ENCODE peak calls at places on chromosomes 4 and X, in eight cellular contexts. W is brain microvascular endothelial cell, I is AG04450, B is ovary, H is lung, R is tibial nerve, Q is choroid plexus epithelial cell, U is bronchial epithelial cell. C is an unnamed sample.

GRCh38 chr4:86895692-86896488 is 3.7 kb upstream of the C4orf36 start:
- DNase-seq in W (peak; percentile 61), I (no peak), B (no peak), H (no peak), R (no peak), Q (peak; percentile 85), U (peak; percentile 73), C (no peak)

GRCh38 chr4:124913237-124913636 is 200.7 kb upstream of the ANKRD50 start:
- DNase-seq in W (no peak), I (no peak), B (no peak), H (no peak), R (no peak), Q (no peak), U (no peak), C (no peak)

GRCh38 chrX:139691493-139691842 is 16.5 kb downstream of the MCF2 start:
- DNase-seq in W (no peak), I (no peak), B (peak; percentile 20), H (no peak), R (no peak), Q (peak; percentile 12), U (no peak), C (no peak)

GRCh38 chr4:149441338-149441737 is 374.3 kb downstream of the IQCM start:
- DNase-seq in W (peak; percentile 24), I (no peak), B (no peak), H (no peak), R (no peak), Q (peak; percentile 15), U (peak; percentile 61), C (peak; percentile 76)

GRCh38 chr4:169071781-169072180 is 61.7 kb upstream of the CBR4 start:
- DNase-seq in W (no peak), I (no peak), B (no peak), H (no peak), R (no peak), Q (no peak), U (no peak), C (no peak)

GRCh38 chr4:89152972-89153371 is 41.6 kb downstream of the TIGD2 start:
- DNase-seq in W (peak; percentile 51), I (no peak), B (no peak), H (no peak), R (no peak), Q (peak; percentile 85), U (peak; percentile 18), C (no peak)

GRCh38 chr4:110165382-110166285 is 32.8 kb downstream of the ELOVL6 start:
- DNase-seq in W (peak; percentile 88), I (no peak), B (no peak), H (no peak), R (no peak), Q (peak; percentile 82), U (peak; percentile 88), C (no peak)

GRCh38 chr4:105088110-105088879 is 58.4 kb upstream of the TET2 start:
- DNase-seq in W (peak; percentile 73), I (peak; percentile 94), B (no peak), H (no peak), R (no peak), Q (peak; percentile 68), U (peak; percentile 89), C (peak; percentile 97)

GRCh38 chrX:132957211-132958085 is 981 bp downstream of the HS6ST2 start:
- DNase-seq in W (no peak), I (no peak), B (peak; percentile 58), H (no peak), R (no peak), Q (no peak), U (peak; percentile 27), C (no peak)

GRCh38 chr4:93828332-93828829 is at the start of gene ATOH1:
- DNase-seq in W (no peak), I (no peak), B (peak; percentile 20), H (no peak), R (no peak), Q (peak; percentile 4), U (peak; percentile 44), C (no peak)

GRCh38 chrX:43552166-43552565 is 103.9 kb upstream of the MAOA start:
- DNase-seq in W (no peak), I (no peak), B (no peak), H (no peak), R (no peak), Q (no peak), U (peak; percentile 84), C (no peak)

GRCh38 chrX:150239946-150240642 is 123.0 kb upstream of the MAMLD1 start:
- DNase-seq in W (no peak), I (no peak), B (no peak), H (peak; percentile 17), R (no peak), Q (no peak), U (no peak), C (no peak)

GRCh38 chr4:116585240-116585639 is 500.1 kb downstream of the TRAM1L1 start:
- DNase-seq in W (no peak), I (no peak), B (no peak), H (no peak), R (no peak), Q (no peak), U (no peak), C (no peak)

GRCh38 chr4:6764976-6765620 is 17.4 kb upstream of the KIAA0232 start:
- DNase-seq in W (no peak), I (no peak), B (no peak), H (no peak), R (no peak), Q (no peak), U (no peak), C (no peak)

GRCh38 chrX:124018031-124018430 is 56.5 kb downstream of the STAG2 start:
- DNase-seq in W (no peak), I (no peak), B (no peak), H (no peak), R (no peak), Q (peak; percentile 12), U (no peak), C (no peak)

GRCh38 chr4:21113496-21114213 is 413.4 kb downstream of the PACRGL start:
- DNase-seq in W (no peak), I (no peak), B (no peak), H (no peak), R (no peak), Q (peak; percentile 11), U (no peak), C (peak; percentile 73)

GRCh38 chr4:7024336-7024890 is 18.8 kb upstream of the TADA2B start:
- DNase-seq in W (no peak), I (no peak), B (no peak), H (no peak), R (no peak), Q (no peak), U (no peak), C (no peak)

GRCh38 chr4:10185518-10186227 is 69.1 kb upstream of the WDR1 start:
- DNase-seq in W (peak; percentile 33), I (no peak), B (no peak), H (no peak), R (no peak), Q (no peak), U (no peak), C (no peak)

GRCh38 chrX:17005712-17006372 is 59.4 kb downstream of the REPS2 start:
- DNase-seq in W (no peak), I (no peak), B (no peak), H (no peak), R (no peak), Q (peak; percentile 23), U (peak; percentile 22), C (no peak)

GRCh38 chrX:115147220-115147619 is 42.0 kb upstream of the RBMXL3 start:
- DNase-seq in W (no peak), I (no peak), B (no peak), H (no peak), R (no peak), Q (peak; percentile 36), U (peak; percentile 39), C (peak; percentile 2)

GRCh38 chr4:1232661-1233621 is 16.0 kb downstream of the CTBP1 start:
- DNase-seq in W (peak; percentile 80), I (no peak), B (no peak), H (no peak), R (no peak), Q (peak; percentile 89), U (no peak), C (peak; percentile 76)

GRCh38 chrX:148538582-148538981 is 38.2 kb downstream of the AFF2 start:
- DNase-seq in W (no peak), I (no peak), B (no peak), H (no peak), R (no peak), Q (no peak), U (no peak), C (no peak)

GRCh38 chrX:148540114-148540513 is 39.7 kb downstream of the AFF2 start:
- DNase-seq in W (no peak), I (no peak), B (no peak), H (no peak), R (no peak), Q (no peak), U (no peak), C (no peak)

GRCh38 chrX:148537556-148538182 is 37.3 kb downstream of the AFF2 start:
- DNase-seq in W (no peak), I (no peak), B (no peak), H (no peak), R (no peak), Q (no peak), U (no peak), C (no peak)

GRCh38 chrX:148541461-148541983 is 41.1 kb downstream of the AFF2 start:
- DNase-seq in W (no peak), I (no peak), B (no peak), H (no peak), R (no peak), Q (no peak), U (no peak), C (no peak)

GRCh38 chrX:148542481-148543255 is 42.3 kb downstream of the AFF2 start:
- DNase-seq in W (no peak), I (no peak), B (no peak), H (no peak), R (no peak), Q (no peak), U (no peak), C (no peak)
- TF ChIP-seq CTCF in W (no peak), I (no peak), B (no peak), H (no peak), R (no peak), Q (no peak), U (no peak), C (no peak)

GRCh38 chr4:41611881-41612871 is 74.2 kb downstream of the LIMCH1 start:
- DNase-seq in W (no peak), I (no peak), B (peak; percentile 32), H (peak; percentile 37), R (peak; percentile 41), Q (peak; percentile 42), U (peak; percentile 82), C (peak; percentile 81)
- H3K4me3 ChIP-seq in W (no peak overlapping the region), I (no peak overlapping the region), B (no peak overlapping the region), H (no peak overlapping the region), R (peak overlapping the region; percentile 17), Q (no peak overlapping the region), U (no peak overlapping the region), C (peak overlapping the region; percentile 50)

GRCh38 chr4:132557660-132558059 is 591.4 kb upstream of the PCDH10 start:
- DNase-seq in W (no peak), I (no peak), B (no peak), H (no peak), R (no peak), Q (peak; percentile 18), U (peak; percentile 2), C (no peak)
- TF ChIP-seq CTCF in W (peak; percentile 47), I (peak; percentile 19), B (no peak), H (no peak), R (no peak), Q (peak; percentile 39), U (no peak), C (peak; percentile 42)

DNA sequence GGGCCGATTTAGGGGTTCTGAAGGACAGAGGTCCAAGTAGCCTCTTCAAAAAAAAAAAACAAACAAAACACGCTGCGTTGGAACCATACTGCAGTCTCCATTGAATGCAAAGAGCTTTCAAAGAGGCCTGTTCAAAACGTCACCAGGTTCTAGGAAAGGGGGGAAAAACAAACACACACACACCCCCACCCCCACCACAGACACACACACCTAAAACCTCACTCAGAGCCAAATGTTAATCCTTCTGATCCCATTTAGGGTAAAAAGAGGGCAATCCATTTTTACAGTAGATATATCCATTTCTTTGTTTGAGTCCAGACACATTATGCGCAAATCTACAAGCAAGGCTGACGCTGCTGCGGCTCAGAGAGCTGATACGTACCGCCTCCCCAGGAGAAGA is 1.4 kb downstream of the NKRF start:
- DNase-seq in W (no peak), I (no peak), B (no peak), H (no peak), R (no peak), Q (peak; percentile 4), U (no peak), C (no peak)
- H3K4me3 ChIP-seq in W (peak overlapping the region; percentile 83), I (peak overlapping the region; percentile 90), B (peak overlapping the region; percentile 43), H (no peak overlapping the region), R (no peak overlapping the region), Q (peak overlapping the region; percentile 89), U (peak overlapping the region; percentile 89), C (peak overlapping the region; percentile 83)